ENCODE peak calls at places on chromosomes 6 and 20, in eight cellular contexts. O is midbrain; X is CD8-positive, alpha-beta memory T cell; I is Caki2; M is WTC11; U is T-helper 2 cell; P is activated gamma-delta T cell treated with anti-CD3 and anti-CD28 coated beads, Interleukin-2, amount 50 U/mL, for 16 hours; A is foreskin fibroblast. G is an unnamed sample.
A peak's percentile ranks its signal among the peaks of the same experiment; 100 is the strongest.

GRCh38 chr6:166488081-166488685 is 98.3 kb downstream of the RAMACL start:
- DNase-seq in O (peak; percentile 31), X (peak; percentile 86), I (no peak), M (no peak), U (peak; percentile 61), P (peak; percentile 55), A (no peak), G (peak; percentile 78)

GRCh38 chr20:62922451-62922921 is 3.8 kb downstream of the DIDO1 start:
- DNase-seq in O (no peak), X (peak; percentile 68), I (no peak), M (no peak), U (peak; percentile 35), P (no peak), A (no peak), G (no peak)

GRCh38 chr20:38453941-38454340 is 18.7 kb upstream of the RALGAPB start:
- DNase-seq in O (no peak), X (no peak), I (peak; percentile 70), M (no peak), U (no peak), P (no peak), A (peak; percentile 48), G (no peak)

GRCh38 chr6:6758915-6759654 is 170.6 kb downstream of the LY86 start:
- DNase-seq in O (peak; percentile 45), X (no peak), I (no peak), M (peak; percentile 80), U (no peak), P (no peak), A (peak; percentile 74), G (peak; percentile 44)

GRCh38 chr20:33915726-33916331 is 77.9 kb upstream of the RALY start:
- DNase-seq in O (no peak), X (peak; percentile 70), I (no peak), M (peak; percentile 74), U (peak; percentile 39), P (peak; percentile 39), A (peak; percentile 18), G (peak; percentile 40)

GRCh38 chr20:46705378-46705729 is 4.1 kb upstream of the SLC2A10 start:
- DNase-seq in O (no peak), X (no peak), I (no peak), M (no peak), U (no peak), P (no peak), A (peak; percentile 83), G (no peak)

GRCh38 chr6:108564178-108564577 is 3.5 kb downstream of the FOXO3 start:
- DNase-seq in O (no peak), X (no peak), I (peak; percentile 70), M (no peak), U (no peak), P (no peak), A (peak; percentile 95), G (no peak)

GRCh38 chr6:113632220-113632864 is 224.8 kb upstream of the MARCKS start:
- DNase-seq in O (no peak), X (no peak), I (peak; percentile 93), M (no peak), U (no peak), P (no peak), A (peak; percentile 87), G (no peak)

GRCh38 chr20:22333885-22334545 is 250.4 kb downstream of the FOXA2 start:
- DNase-seq in O (peak; percentile 25), X (no peak), I (peak; percentile 53), M (peak; percentile 75), U (no peak), P (peak; percentile 2), A (peak; percentile 49), G (peak; percentile 19)

GRCh38 chr20:699811-700338 is 24.3 kb upstream of the SCRT2 start:
- DNase-seq in O (peak; percentile 71), X (no peak), I (no peak), M (peak; percentile 51), U (no peak), P (no peak), A (no peak), G (no peak)

GRCh38 chr6:143000771-143001170 is 55.8 kb upstream of the HIVEP2 start:
- DNase-seq in O (peak; percentile 70), X (no peak), I (no peak), M (no peak), U (no peak), P (no peak), A (no peak), G (no peak)

GRCh38 chr20:49477200-49477599 is 5.3 kb downstream of the KCNB1 start:
- DNase-seq in O (no peak), X (no peak), I (no peak), M (no peak), U (no peak), P (no peak), A (no peak), G (no peak)

GRCh38 chr20:61185841-61186601 is 66.0 kb upstream of the CDH4 start:
- DNase-seq in O (no peak), X (no peak), I (peak; percentile 88), M (no peak), U (no peak), P (no peak), A (peak; percentile 94), G (no peak)

GRCh38 chr6:165881812-165882211 is 218.8 kb upstream of the PDE10A start:
- DNase-seq in O (no peak), X (no peak), I (no peak), M (no peak), U (no peak), P (no peak), A (no peak), G (no peak)

G was measured in naive B cell.